ENCODE peak calls at places on chromosomes 1 and 21, in nine cellular contexts. P is A549, I is mucosa of gallbladder, O is HCEC 1CT, H is SJSA1, S is NCI-H1092 treated with DMSO at 0.1 percent for 48 hours, R is cardiac muscle cell, G is HFFc6, T is T-helper 2 cell. Z is an unnamed sample.

GRCh38 chr1:46262508-46262907 is 14.9 kb downstream of the RAD54L start:
- DNase-seq in I (no peak), O (no peak), R (no peak), H (no peak), S (no peak), G (no peak), T (no peak), P (no peak), Z (no peak)

GRCh38 chr1:42970143-42970542 is 11.5 kb upstream of the SLC2A1 start:
- DNase-seq in G (no peak), P (no peak), T (no peak), R (no peak), O (no peak), H (no peak), S (no peak), I (no peak), Z (no peak)

GRCh38 chr1:168279253-168279652 is 1.4 kb upstream of the TBX19 start:
- DNase-seq in P (no peak), T (no peak), S (no peak), G (no peak), O (no peak), R (no peak), I (no peak), H (no peak), Z (no peak)

GRCh38 chr1:98388431-98388830 is 273.1 kb upstream of the SNX7 start:
- DNase-seq in T (no peak), G (peak), O (peak), P (no peak), S (no peak), H (peak), I (peak), R (peak), Z (no peak)

GRCh38 chr1:2288308-2288707 is 60.2 kb downstream of the SKI start:
- DNase-seq in O (no peak), G (no peak), R (no peak), P (no peak), T (no peak), H (no peak), I (no peak), S (no peak), Z (no peak)

GRCh38 chr21:35843911-35844667 is 216.2 kb downstream of the SETD4 start:
- DNase-seq in P (no peak), T (no peak), H (no peak), G (no peak), O (no peak), S (no peak), I (no peak), R (peak), Z (no peak)

GRCh38 chr1:78919150-78919549 is 87.4 kb downstream of the ADGRL4 start:
- DNase-seq in S (no peak), H (no peak), I (no peak), T (no peak), O (no peak), R (no peak), P (no peak), G (no peak), Z (no peak)

GRCh38 chr1:29653034-29653810 is 416.9 kb downstream of the PTPRU start:
- DNase-seq in R (no peak), O (no peak), P (no peak), H (no peak), I (no peak), T (no peak), G (no peak), S (no peak), Z (no peak)

GRCh38 chr1:205938682-205939081 is 4.6 kb downstream of the SLC26A9 start:
- DNase-seq in O (no peak), I (no peak), H (no peak), G (no peak), S (no peak), P (no peak), R (no peak), T (no peak), Z (no peak)

GRCh38 chr1:192810253-192810880 is 1.5 kb downstream of the RGS2 start:
- DNase-seq in R (peak), P (no peak), T (no peak), I (peak), S (peak), G (no peak), H (no peak), O (peak), Z (peak)

GRCh38 chr1:186950547-186950946 is 121.8 kb downstream of the PLA2G4A start:
- DNase-seq in S (no peak), O (peak), R (peak), P (peak), I (no peak), H (no peak), T (no peak), G (no peak), Z (no peak)

GRCh38 chr1:107964397-107965111 is 426 bp downstream of the VAV3 start:
- DNase-seq in H (no peak), T (no peak), P (no peak), S (peak), I (no peak), R (peak), G (no peak), O (no peak), Z (peak)

GRCh38 chr21:31566611-31567010 is 92.9 kb upstream of the SOD1 start:
- DNase-seq in T (no peak), H (no peak), S (no peak), G (no peak), P (no peak), R (no peak), O (no peak), I (no peak), Z (no peak)

GRCh38 chr1:211939876-211940468 is 95.4 kb downstream of the INTS7 start:
- DNase-seq in I (no peak), P (no peak), R (no peak), T (no peak), S (no peak), H (no peak), G (no peak), O (no peak), Z (no peak)

GRCh38 chr1:28115267-28115666 is 26.9 kb upstream of the EYA3 start:
- DNase-seq in I (peak), T (peak), S (no peak), H (no peak), G (no peak), P (no peak), O (no peak), R (peak), Z (no peak)

GRCh38 chr1:21149430-21149861 is 27.3 kb downstream of the EIF4G3 start:
- DNase-seq in O (peak), G (peak), R (peak), S (no peak), P (peak), T (no peak), H (no peak), I (peak), Z (no peak)

GRCh38 chr1:230250676-230251075 is 175.5 kb downstream of the PGBD5 start:
- DNase-seq in I (no peak), S (no peak), O (no peak), P (no peak), R (no peak), T (no peak), G (no peak), H (no peak), Z (no peak)

GRCh38 chr1:169186106-169186505 is 79.6 kb downstream of the ATP1B1 start:
- DNase-seq in R (peak), O (no peak), P (no peak), I (no peak), S (peak), H (no peak), G (no peak), T (no peak), Z (no peak)

GRCh38 chr1:109497449-109498160 is 3.7 kb downstream of the CYB561D1 start:
- DNase-seq in S (no peak), I (no peak), O (no peak), R (no peak), H (no peak), G (no peak), P (no peak), T (no peak), Z (no peak)

GRCh38 chr1:192488058-192488457 is 87.5 kb upstream of the RGS1 start:
- DNase-seq in T (no peak), O (no peak), P (no peak), I (no peak), G (no peak), H (no peak), S (no peak), R (no peak), Z (no peak)

GRCh38 chr1:205354259-205354904 is 2.3 kb downstream of the KLHDC8A start:
- DNase-seq in I (peak), S (peak), O (peak), H (peak), T (peak), P (peak), G (peak), R (peak), Z (peak)